ENCODE peak calls at places on chromosomes 3 and 15, in seven cellular contexts. N is fibroblast of mammary gland, C is RWPE2, B is cardiac fibroblast, U is AG04450, W is PC-9, F is astrocyte. X is an unnamed sample.

GRCh38 chr3:126573492-126574117 is 14.9 kb upstream of the C3orf22 start:
- DNase-seq in F (no peak), C (no peak), U (no peak), B (peak), N (no peak), W (no peak), X (no peak)

GRCh38 chr3:65576942-65577341 is 461.8 kb downstream of the MAGI1 start:
- DNase-seq in F (peak), C (no peak), N (no peak), B (peak), W (peak), U (peak), X (peak)

GRCh38 chr3:11155341-11156025 is 1.2 kb downstream of the HRH1 start:
- DNase-seq in C (no peak), W (peak), F (peak), U (peak), N (peak), B (peak), X (peak)

GRCh38 chr3:186589856-186590579 is 19.5 kb downstream of the DNAJB11 start:
- DNase-seq in B (peak), U (no peak), N (peak), F (peak), W (peak), C (peak), X (peak)

GRCh38 chr3:50248387-50248786 is 12.4 kb downstream of the GNAI2 start:
- DNase-seq in F (no peak), N (peak), C (no peak), U (no peak), B (no peak), W (peak), X (no peak)

GRCh38 chr15:65056868-65057548 is 10.8 kb downstream of the RASL12 start:
- DNase-seq in W (peak), U (no peak), N (no peak), C (no peak), F (peak), B (peak), X (no peak)

GRCh38 chr15:98288091-98288590 is 327.6 kb downstream of the ARRDC4 start:
- DNase-seq in U (no peak), C (no peak), N (no peak), W (no peak), F (no peak), B (no peak), X (no peak)

GRCh38 chr3:36196058-36196457 is 184.2 kb upstream of the STAC start:
- DNase-seq in U (no peak), N (peak), C (no peak), B (peak), F (no peak), W (peak), X (no peak)

GRCh38 chr3:150972379-150972985 is at the start of gene CLRN1:
- DNase-seq in C (no peak), W (no peak), U (no peak), F (no peak), B (no peak), N (no peak), X (no peak)

GRCh38 chr3:168485897-168486296 is 390.2 kb upstream of the GOLIM4 start:
- DNase-seq in W (no peak), C (no peak), U (no peak), N (no peak), F (no peak), B (no peak), X (no peak)

GRCh38 chr15:43775411-43775965 is 1.3 kb downstream of the ELL3 start:
- DNase-seq in N (peak), F (peak), W (peak), B (peak), U (no peak), C (peak), X (peak)

GRCh38 chr3:14898929-14899328 is 48.5 kb upstream of the NR2C2 start:
- DNase-seq in C (no peak), F (no peak), W (no peak), N (no peak), B (no peak), U (no peak), X (no peak)

GRCh38 chr3:171586274-171586673 is 126.1 kb upstream of the TNIK start:
- DNase-seq in W (no peak), C (no peak), B (no peak), N (no peak), F (no peak), U (no peak), X (no peak)

GRCh38 chr15:38414351-38414750 is 39.6 kb upstream of the FAM98B start:
- DNase-seq in C (no peak), W (no peak), N (peak), B (peak), U (peak), F (peak), X (peak)

GRCh38 chr3:32896143-32896542 is 55.3 kb upstream of the CCR4 start:
- DNase-seq in N (no peak), C (no peak), B (no peak), W (no peak), U (no peak), F (no peak), X (no peak)

GRCh38 chr3:48402907-48403306 is 27.0 kb downstream of the PLXNB1 start:
- DNase-seq in B (no peak), F (no peak), W (no peak), N (no peak), C (no peak), U (no peak), X (no peak)

GRCh38 chr3:195038161-195038560 is 232.8 kb downstream of the XXYLT1 start:
- DNase-seq in U (no peak), W (no peak), N (no peak), C (no peak), B (no peak), F (no peak), X (no peak)

GRCh38 chr15:27095809-27096580 is 125.0 kb downstream of the GABRG3 start:
- DNase-seq in U (no peak), W (no peak), C (no peak), F (peak), B (no peak), N (peak), X (peak)

GRCh38 chr3:151146731-151147091 is 56.3 kb downstream of the GPR171 start:
- DNase-seq in C (no peak), F (no peak), B (no peak), W (no peak), U (no peak), N (no peak), X (no peak)

GRCh38 chr15:101723161-101723873 is 956 bp downstream of the TARS3 start:
- DNase-seq in F (peak), B (peak), U (no peak), N (peak), C (no peak), W (no peak), X (peak)

GRCh38 chr3:140580746-140581145 is 97.1 kb upstream of the TRIM42 start:
- DNase-seq in B (peak), C (no peak), W (no peak), F (peak), N (peak), U (no peak), X (no peak)

GRCh38 chr3:127221062-127222035 is 28.4 kb downstream of the PRR23E start:
- DNase-seq in U (no peak), B (no peak), F (no peak), W (no peak), C (no peak), N (no peak), X (no peak)

GRCh38 chr15:64634020-64634419 is 141.4 kb downstream of the RBPMS2 start:
- DNase-seq in W (no peak), B (no peak), C (no peak), N (no peak), F (peak), U (no peak), X (no peak)

GRCh38 chr3:13617981-13618380 is 69.1 kb downstream of the FBLN2 start:
- DNase-seq in F (no peak), U (no peak), B (no peak), W (no peak), C (no peak), N (no peak), X (no peak)

GRCh38 chr3:57821765-57822164 is 65.7 kb downstream of the SLMAP start:
- DNase-seq in W (no peak), C (no peak), N (no peak), B (no peak), F (no peak), U (no peak), X (no peak)

GRCh38 chr3:23258110-23258509 is 55.0 kb downstream of the UBE2E2 start:
- DNase-seq in C (no peak), N (peak), F (peak), U (no peak), B (peak), W (no peak), X (no peak)

GRCh38 chr3:15171096-15171495 is 35.0 kb upstream of the CAPN7 start:
- DNase-seq in W (no peak), U (no peak), N (no peak), F (no peak), C (no peak), B (no peak), X (peak)

GRCh38 chr15:99929266-99929665 is 196.0 kb upstream of the LYSMD4 start:
- DNase-seq in W (no peak), U (no peak), C (no peak), N (no peak), B (no peak), F (no peak), X (no peak)

GRCh38 chr3:97464035-97464434 is 300.5 kb upstream of the ARL6 start:
- DNase-seq in F (no peak), U (no peak), N (no peak), C (no peak), W (no peak), B (no peak), X (no peak)

GRCh38 chr15:70474367-70474681 is 289.0 kb downstream of the UACA start:
- DNase-seq in C (no peak), B (no peak), F (no peak), U (no peak), W (no peak), N (no peak), X (no peak)

GRCh38 chr3:20739814-20740213 is 553.8 kb upstream of the SGO1 start:
- DNase-seq in C (no peak), B (peak), U (no peak), W (no peak), F (no peak), N (peak), X (peak)

GRCh38 chr3:120417272-120417911 is 33.4 kb downstream of the FSTL1 start:
- DNase-seq in W (peak), U (peak), N (peak), F (peak), B (peak), C (peak), X (peak)

GRCh38 chr3:8509961-8510360 is 8.3 kb downstream of the LMCD1 start:
- DNase-seq in U (peak), F (peak), W (peak), C (no peak), N (peak), B (peak), X (peak)

GRCh38 chr3:24523195-24523594 is 28.5 kb upstream of the THRB start:
- DNase-seq in N (no peak), B (no peak), C (no peak), U (no peak), W (no peak), F (no peak), X (no peak)

GRCh38 chr3:157063926-157064325 is 96.0 kb downstream of the CCNL1 start:
- DNase-seq in C (no peak), U (no peak), W (no peak), B (no peak), N (no peak), F (peak), X (peak)

GRCh38 chr3:62874398-62875102 is 666 bp downstream of the CADPS start:
- DNase-seq in F (no peak), C (no peak), B (no peak), W (no peak), U (no peak), N (no peak), X (no peak)

GRCh38 chr3:62876064-62876463 is 848 bp upstream of the CADPS start:
- DNase-seq in B (peak), U (peak), F (peak), W (no peak), C (peak), N (peak), X (peak)

GRCh38 chr3:62875103-62876002 is at the start of gene CADPS:
- DNase-seq in U (no peak), C (no peak), N (peak), F (peak), W (no peak), B (no peak), X (no peak)

GRCh38 chr3:62872318-62872717 is 2.9 kb downstream of the CADPS start:
- DNase-seq in W (no peak), N (no peak), U (no peak), C (no peak), B (no peak), F (no peak), X (no peak)

GRCh38 chr3:62873672-62874397 is 1.4 kb downstream of the CADPS start:
- DNase-seq in B (no peak), N (peak), F (peak), U (no peak), W (no peak), C (no peak), X (no peak)
- TF ChIP-seq CTCF in B (no peak), N (peak), F (no peak), U (no peak), W (no peak), C (peak), X (no peak)

GRCh38 chr3:152667267-152667666 is 167.7 kb upstream of the P2RY1 start:
- DNase-seq in N (no peak), C (no peak), B (no peak), F (no peak), U (no peak), W (no peak), X (no peak)

GRCh38 chr3:152669560-152669959 is 165.4 kb upstream of the P2RY1 start:
- DNase-seq in W (no peak), F (no peak), B (no peak), U (no peak), N (no peak), C (no peak), X (no peak)

GRCh38 chr3:152671998-152672649 is 162.8 kb upstream of the P2RY1 start:
- DNase-seq in C (no peak), N (no peak), B (no peak), F (no peak), U (no peak), W (no peak), X (no peak)
- H3K4me3 ChIP-seq in C (no peak), N (no peak), B (no peak), F (no peak), U (no peak), W (no peak), X (no peak)

DNA sequence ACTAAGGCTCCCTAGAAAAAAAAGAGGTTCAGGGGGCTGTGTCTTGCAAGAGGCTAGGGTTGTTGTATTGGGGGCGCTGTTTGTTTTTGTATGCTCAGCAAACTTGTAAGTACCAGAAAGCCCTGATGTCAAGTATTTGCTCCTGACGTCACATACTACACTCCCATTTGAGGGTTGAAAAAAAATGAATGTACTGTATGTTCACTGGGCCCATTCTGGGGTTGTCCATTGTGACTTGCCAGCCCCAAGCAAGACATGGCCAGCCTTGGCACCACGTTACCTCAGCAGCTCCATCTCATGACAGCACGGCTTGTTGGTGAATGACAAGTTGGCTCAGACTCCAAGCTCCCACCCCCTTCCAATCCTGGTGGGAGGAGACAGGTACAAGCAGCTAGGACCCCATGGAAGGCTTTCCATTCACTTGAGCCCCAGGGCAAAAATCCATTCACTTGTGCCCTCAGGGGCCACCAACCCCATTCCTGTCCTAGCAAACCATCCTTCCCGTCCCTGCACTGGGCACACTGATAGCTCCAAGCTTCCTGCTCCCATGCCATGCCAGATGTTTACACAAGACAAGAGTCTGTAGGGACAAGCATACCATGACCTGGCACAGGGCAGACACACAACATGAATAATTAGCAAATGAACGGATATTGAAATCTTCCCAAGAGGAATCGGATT is 1.5 kb downstream of the PHGR1 start:
- DNase-seq in W (no peak), F (no peak), U (no peak), B (no peak), N (no peak), C (no peak), X (no peak)
- TF ChIP-seq CTCF in W (no peak), F (no peak), U (no peak), B (no peak), N (no peak), C (no peak), X (no peak)

GRCh38 chr3:88061749-88062148 is 2.7 kb downstream of the ZNF654 start:
- DNase-seq in F (no peak), N (no peak), W (no peak), B (peak), U (no peak), C (no peak), X (peak)
- H3K4me3 ChIP-seq in F (no peak), N (no peak), W (no peak), B (peak), U (no peak), C (no peak), X (peak)

DNA sequence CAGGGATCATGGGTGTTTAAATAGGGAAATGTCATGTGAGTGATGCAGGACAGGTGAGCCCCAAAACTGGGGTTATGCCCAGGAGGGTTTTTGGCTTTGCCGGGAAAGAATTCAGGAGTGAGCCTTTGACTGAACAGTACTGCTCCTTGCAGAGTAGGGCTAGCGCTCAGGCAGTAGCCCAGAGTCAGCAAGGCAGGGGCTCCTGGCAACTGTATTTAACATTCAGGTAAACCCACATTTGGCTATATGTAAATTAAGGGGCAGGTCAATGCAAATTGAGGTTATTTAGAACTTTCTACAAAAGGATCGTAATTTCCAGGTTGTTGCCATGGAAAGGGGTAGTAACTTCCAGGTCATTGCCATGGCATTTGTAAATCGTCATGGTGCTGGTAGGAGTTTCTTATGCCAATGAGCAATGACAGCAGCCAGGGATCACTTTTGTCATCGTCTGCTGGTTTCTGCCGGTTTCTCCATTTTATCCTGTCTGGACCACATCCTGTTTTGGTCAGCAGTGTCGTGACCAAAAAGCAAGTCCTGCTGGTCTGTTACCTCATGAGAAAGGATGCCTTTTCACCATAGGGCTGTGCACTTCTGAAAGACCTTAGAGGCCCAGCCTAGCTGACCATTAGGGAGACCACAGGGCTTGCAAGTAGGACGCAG is 24.3 kb downstream of the MTHFS start:
- DNase-seq in N (peak), U (no peak), C (no peak), F (peak), W (no peak), B (peak), X (no peak)
- TF ChIP-seq CTCF in N (no peak), U (no peak), C (no peak), F (no peak), W (no peak), B (no peak), X (no peak)

DNA sequence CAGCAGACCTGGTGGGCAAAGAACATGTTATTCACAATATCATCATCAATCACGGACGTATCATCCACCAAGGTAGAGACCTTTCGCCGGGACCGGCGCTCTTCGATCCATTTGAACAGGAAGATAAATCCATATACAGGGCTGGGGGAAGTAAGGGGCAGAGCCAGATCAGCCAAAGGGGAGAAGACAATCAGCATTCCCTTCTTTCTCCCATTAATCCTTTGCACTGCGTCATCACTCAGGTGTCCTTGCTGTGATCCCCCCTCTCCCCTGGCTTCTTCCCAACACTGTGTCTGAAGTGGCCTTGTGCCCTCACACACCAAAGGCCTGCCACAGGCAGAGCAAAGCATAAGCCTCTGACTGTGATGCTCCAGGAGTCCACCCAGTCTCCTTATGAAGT is 36.4 kb downstream of the SEMA3G start:
- DNase-seq in B (no peak), C (peak), U (no peak), W (no peak), N (no peak), F (no peak), X (no peak)
- H3K4me3 ChIP-seq in B (no peak), C (no peak), U (peak), W (no peak), N (peak), F (peak), X (peak)

DNA sequence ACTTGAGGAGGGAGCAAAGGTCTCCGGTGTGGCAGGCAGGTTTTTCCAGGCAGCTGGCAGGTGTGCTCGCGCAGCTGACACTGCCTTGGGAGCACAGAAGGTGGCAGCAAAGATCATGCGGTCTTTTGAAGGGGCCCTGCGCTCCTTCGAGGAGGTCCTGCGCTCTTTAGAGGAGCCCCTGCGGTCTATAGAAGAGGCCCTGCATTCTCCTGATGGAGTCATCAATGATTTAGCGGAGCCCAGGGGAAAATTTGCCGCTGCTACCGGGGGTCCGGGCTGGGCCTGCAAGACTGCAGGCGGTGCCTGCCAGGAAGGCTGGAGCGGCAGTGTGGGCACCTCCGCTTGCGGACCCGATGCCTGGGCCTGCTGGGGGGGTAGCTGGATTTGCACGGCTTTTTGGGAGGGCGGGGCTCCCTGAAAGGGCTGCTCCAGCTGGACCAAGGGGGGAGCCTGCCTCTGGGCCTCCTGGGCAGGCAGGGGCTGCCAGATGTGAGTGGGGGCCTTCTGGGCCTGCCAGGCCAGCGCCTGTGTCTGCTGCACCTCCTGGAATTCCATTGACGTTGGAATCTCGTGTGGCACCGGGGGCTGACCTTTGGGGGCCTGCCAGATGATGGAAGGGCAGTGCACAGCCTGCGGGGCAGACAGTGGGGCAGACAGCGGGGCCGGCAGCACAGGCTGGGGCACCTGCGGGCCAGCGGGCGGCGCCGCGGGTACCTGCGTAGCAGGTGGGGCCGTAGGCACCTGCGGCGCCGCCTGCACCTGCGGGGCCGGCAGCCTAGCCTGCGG is 2.1 kb downstream of the MAGEL2 start:
- DNase-seq in N (no peak), B (no peak), W (no peak), F (no peak), C (no peak), U (no peak), X (no peak)
- TF ChIP-seq CTCF in N (no peak), B (no peak), W (no peak), F (no peak), C (peak), U (no peak), X (no peak)